ENCODE peak calls at places on chromosomes 3 and 15, in ten cellular contexts. R is activated naive CD8-positive, alpha-beta T cell treated with anti-CD3 and anti-CD28 coated beads, Interleukin-2, amount 50 U/mL, for 24 hours; D is lower lobe of right lung; K is GM04503; Y is G401; U is AG10803; W is activated T-helper 1 cell treated with anti-CD3 and anti-CD28 coated beads, Interleukin-2, amount 50 U/mL, for 16 hours; V is T-helper 1 cell; G is stimulated activated CD4-positive, alpha-beta T cell treated with anti-CD3 and anti-CD28 coated beads, Interleukin-2, amount 100 ng/mL, for 48 hours; A is left cardiac atrium. M is an unnamed sample.

GRCh38 chr3:22582291-22582690 is 620.8 kb upstream of the UBE2E2 start:
- DNase-seq in R (no peak), D (no peak), K (no peak), Y (no peak), U (no peak), W (no peak), V (no peak), G (no peak), A (no peak), M (no peak)

GRCh38 chr3:18618723-18619122 is 193.6 kb upstream of the SATB1 start:
- DNase-seq in R (no peak), D (no peak), K (no peak), Y (no peak), U (no peak), W (no peak), V (no peak), G (no peak), A (no peak), M (no peak)

GRCh38 chr15:61047783-61048182 is 181.3 kb downstream of the RORA start:
- DNase-seq in R (no peak), D (no peak), K (no peak), Y (no peak), U (no peak), W (no peak), V (no peak), G (no peak), A (no peak), M (no peak)

GRCh38 chr3:149934524-149934923 is 36.2 kb downstream of the PFN2 start:
- DNase-seq in R (no peak), D (no peak), K (peak), Y (no peak), U (peak), W (no peak), V (no peak), G (no peak), A (peak), M (no peak)

GRCh38 chr3:101898752-101899169 is 49.4 kb downstream of the NFKBIZ start:
- DNase-seq in R (no peak), D (no peak), K (no peak), Y (peak), U (no peak), W (no peak), V (no peak), G (no peak), A (no peak), M (no peak)

GRCh38 chr3:155870945-155871745 is 695 bp downstream of the GMPS start:
- DNase-seq in R (peak), D (peak), K (no peak), Y (peak), U (peak), W (peak), V (peak), G (peak), A (peak), M (peak)

GRCh38 chr15:61834076-61834697 is 226.1 kb downstream of the VPS13C start:
- DNase-seq in R (peak), D (peak), K (peak), Y (peak), U (peak), W (peak), V (peak), G (peak), A (peak), M (peak)

GRCh38 chr3:196406806-196407470 is 25.3 kb downstream of the UBXN7 start:
- DNase-seq in R (no peak), D (no peak), K (peak), Y (peak), U (peak), W (no peak), V (no peak), G (no peak), A (no peak), M (no peak)

GRCh38 chr3:10357592-10358308 is 36.8 kb upstream of the SEC13 start:
- DNase-seq in R (no peak), D (peak), K (peak), Y (no peak), U (peak), W (no peak), V (no peak), G (no peak), A (peak), M (no peak)

GRCh38 chr3:27521872-27522265 is 37.7 kb upstream of the SLC4A7 start:
- DNase-seq in R (no peak), D (no peak), K (no peak), Y (no peak), U (peak), W (no peak), V (no peak), G (no peak), A (no peak), M (no peak)

GRCh38 chr15:53196235-53196634 is 406.1 kb upstream of the ONECUT1 start:
- DNase-seq in R (no peak), D (no peak), K (no peak), Y (no peak), U (no peak), W (no peak), V (no peak), G (no peak), A (no peak), M (no peak)

GRCh38 chr15:90037961-90038633 is 37.0 kb downstream of the ZNF710 start:
- DNase-seq in R (no peak), D (no peak), K (no peak), Y (no peak), U (no peak), W (peak), V (no peak), G (peak), A (peak), M (no peak)

GRCh38 chr3:100650651-100651611 is 41.5 kb downstream of the ADGRG7 start:
- DNase-seq in R (no peak), D (no peak), K (peak), Y (no peak), U (peak), W (no peak), V (no peak), G (no peak), A (no peak), M (no peak)

GRCh38 chr3:164451083-164451910 is 627.0 kb downstream of the SI start:
- DNase-seq in R (no peak), D (no peak), K (no peak), Y (no peak), U (peak), W (no peak), V (no peak), G (no peak), A (peak), M (no peak)

GRCh38 chr3:21913791-21914190 is 162.8 kb upstream of the ZNF385D start:
- DNase-seq in R (no peak), D (no peak), K (peak), Y (no peak), U (peak), W (no peak), V (no peak), G (no peak), A (no peak), M (no peak)

GRCh38 chr3:133531981-133532380 is 41.5 kb upstream of the CDV3 start:
- DNase-seq in R (no peak), D (no peak), K (no peak), Y (no peak), U (peak), W (no peak), V (no peak), G (no peak), A (no peak), M (no peak)

GRCh38 chr15:67067930-67068542 is 2.6 kb downstream of the SMAD3 start:
- DNase-seq in R (no peak), D (no peak), K (no peak), Y (no peak), U (no peak), W (no peak), V (no peak), G (no peak), A (no peak), M (no peak)